ENCODE peak calls at places on chromosomes 11 and 22, in four cellular contexts. One of them, this sample, is unnamed.
A peak's percentile ranks its signal among the peaks of the same experiment; 100 is the strongest.

GRCh38 chr22:32202539-32203180 is 2.2 kb downstream of the RFPL2 start:
- DNase-seq in upper lobe of left lung: peak; percentile 74
- DNase-seq in GM04504: no peak
- DNase-seq in AML-193: peak; percentile 36
- DNase-seq in this sample: peak; percentile 55

GRCh38 chr22:36425977-36426523 is 38.3 kb upstream of the MYH9 start:
- DNase-seq in GM04504: no peak
- DNase-seq in AML-193: peak; percentile 20
- DNase-seq in upper lobe of left lung: no peak
- DNase-seq in this sample: no peak

GRCh38 chr11:61613051-61613450 is 32.2 kb upstream of the SYT7 start:
- DNase-seq in AML-193: no peak
- DNase-seq in GM04504: no peak
- DNase-seq in upper lobe of left lung: no peak
- DNase-seq in this sample: no peak

GRCh38 chr11:123122852-123123251 is 60.9 kb upstream of the HSPA8 start:
- DNase-seq in AML-193: no peak
- DNase-seq in upper lobe of left lung: no peak
- DNase-seq in GM04504: no peak
- DNase-seq in this sample: no peak

GRCh38 chr11:133957926-133958325 is 1.2 kb upstream of the IGSF9B start:
- DNase-seq in AML-193: no peak
- DNase-seq in GM04504: no peak
- DNase-seq in upper lobe of left lung: no peak
- DNase-seq in this sample: no peak

GRCh38 chr22:49693848-49694247 is 133.8 kb downstream of the BRD1 start:
- DNase-seq in AML-193: no peak
- DNase-seq in GM04504: no peak
- DNase-seq in upper lobe of left lung: no peak
- DNase-seq in this sample: no peak

GRCh38 chr11:47489395-47489755 is 40.4 kb upstream of the RAPSN start:
- DNase-seq in upper lobe of left lung: no peak
- DNase-seq in AML-193: no peak
- DNase-seq in GM04504: no peak
- DNase-seq in this sample: no peak

GRCh38 chr22:22855617-22856308 is 31.9 kb upstream of the IGLL5 start:
- DNase-seq in GM04504: no peak
- DNase-seq in AML-193: no peak
- DNase-seq in upper lobe of left lung: no peak
- DNase-seq in this sample: peak; percentile 71

GRCh38 chr11:130762342-130763037 is 153.8 kb downstream of the SNX19 start:
- DNase-seq in upper lobe of left lung: no peak
- DNase-seq in GM04504: no peak
- DNase-seq in AML-193: no peak
- DNase-seq in this sample: no peak

GRCh38 chr22:45316796-45317526 is 7.2 kb downstream of the FAM118A start:
- DNase-seq in AML-193: no peak
- DNase-seq in GM04504: no peak
- DNase-seq in upper lobe of left lung: no peak
- DNase-seq in this sample: no peak

GRCh38 chr11:66327171-66328035 is 8.8 kb downstream of the RIN1 start:
- DNase-seq in GM04504: no peak
- DNase-seq in upper lobe of left lung: no peak
- DNase-seq in AML-193: no peak
- DNase-seq in this sample: no peak

GRCh38 chr11:35619754-35620640 is 1.7 kb downstream of the FJX1 start:
- DNase-seq in GM04504: no peak
- DNase-seq in AML-193: no peak
- DNase-seq in upper lobe of left lung: no peak
- DNase-seq in this sample: peak; percentile 66

GRCh38 chr22:49156662-49157285 is 670.9 kb downstream of the BRD1 start:
- DNase-seq in AML-193: no peak
- DNase-seq in upper lobe of left lung: no peak
- DNase-seq in GM04504: no peak
- DNase-seq in this sample: no peak

GRCh38 chr11:2913029-2913431 is 16.2 kb downstream of the PHLDA2 start:
- DNase-seq in AML-193: no peak
- DNase-seq in GM04504: no peak
- DNase-seq in upper lobe of left lung: no peak
- DNase-seq in this sample: no peak

GRCh38 chr22:19463491-19464469 is 15.2 kb downstream of the UFD1 start:
- DNase-seq in GM04504: peak; percentile 52
- DNase-seq in upper lobe of left lung: peak; percentile 33
- DNase-seq in AML-193: no peak
- DNase-seq in this sample: peak; percentile 16

GRCh38 chr11:64545605-64546004 is 45.4 kb upstream of the SLC22A12 start:
- DNase-seq in AML-193: no peak
- DNase-seq in upper lobe of left lung: no peak
- DNase-seq in GM04504: peak; percentile 28
- DNase-seq in this sample: no peak

GRCh38 chr11:34243620-34244493 is 114.0 kb downstream of the ABTB2 start:
- DNase-seq in AML-193: no peak
- DNase-seq in upper lobe of left lung: peak; percentile 78
- DNase-seq in GM04504: no peak
- DNase-seq in this sample: no peak

GRCh38 chr22:24090581-24090980 is 79.5 kb downstream of the CABIN1 start:
- DNase-seq in AML-193: no peak
- DNase-seq in upper lobe of left lung: no peak
- DNase-seq in GM04504: no peak
- DNase-seq in this sample: no peak

GRCh38 chr22:44570476-44571445 is 72.7 kb upstream of the RTL6 start:
- DNase-seq in AML-193: no peak
- DNase-seq in GM04504: no peak
- DNase-seq in upper lobe of left lung: no peak
- DNase-seq in this sample: no peak

GRCh38 chr22:27133951-27134664 is 476.7 kb downstream of the MIAT start:
- DNase-seq in upper lobe of left lung: peak; percentile 39
- DNase-seq in GM04504: peak; percentile 72
- DNase-seq in AML-193: peak; percentile 56
- DNase-seq in this sample: no peak

GRCh38 chr11:101848262-101848661 is 66.5 kb upstream of the CEP126 start:
- DNase-seq in upper lobe of left lung: no peak
- DNase-seq in GM04504: no peak
- DNase-seq in AML-193: no peak
- DNase-seq in this sample: peak; percentile 9

GRCh38 chr11:72586591-72587090 is 87.6 kb downstream of the PDE2A start:
- DNase-seq in upper lobe of left lung: no peak
- DNase-seq in AML-193: no peak
- DNase-seq in GM04504: no peak
- DNase-seq in this sample: no peak

GRCh38 chr22:48943567-48944432 is 883.9 kb downstream of the BRD1 start:
- DNase-seq in AML-193: peak; percentile 0
- DNase-seq in GM04504: no peak
- DNase-seq in upper lobe of left lung: peak; percentile 19
- DNase-seq in this sample: no peak

GRCh38 chr11:78698612-78699011 is 123.9 kb upstream of the NARS2 start:
- DNase-seq in GM04504: peak; percentile 9
- DNase-seq in upper lobe of left lung: no peak
- DNase-seq in AML-193: no peak
- DNase-seq in this sample: peak; percentile 65

GRCh38 chr22:17779286-17780115 is 5.2 kb upstream of the BID start:
- DNase-seq in upper lobe of left lung: no peak
- DNase-seq in AML-193: no peak
- DNase-seq in GM04504: no peak
- DNase-seq in this sample: peak; percentile 53

GRCh38 chr22:48270731-48271130 is 1508.3 kb downstream of the TBC1D22A start:
- DNase-seq in upper lobe of left lung: no peak
- DNase-seq in AML-193: no peak
- DNase-seq in GM04504: no peak
- DNase-seq in this sample: no peak

GRCh38 chr11:36311926-36312592 is 16.0 kb downstream of the PRR5L start:
- DNase-seq in GM04504: no peak
- DNase-seq in upper lobe of left lung: no peak
- DNase-seq in AML-193: no peak
- DNase-seq in this sample: no peak

GRCh38 chr11:115488945-115489344 is 15.3 kb downstream of the CADM1 start:
- DNase-seq in AML-193: no peak
- DNase-seq in upper lobe of left lung: no peak
- DNase-seq in GM04504: no peak
- DNase-seq in this sample: no peak

GRCh38 chr11:11171854-11172253 is 181.2 kb downstream of the CSNK2A3 start:
- DNase-seq in GM04504: no peak
- DNase-seq in AML-193: no peak
- DNase-seq in upper lobe of left lung: no peak
- DNase-seq in this sample: no peak